ENCODE peak calls at places on chromosome 10, in seven cellular contexts. T is body of pancreas; D is CD8-positive, alpha-beta T cell; O is Peyer's patch; P is upper lobe of right lung; G is kidney; L is cardiac muscle cell. W is an unnamed sample.

GRCh38 chr10:113751116-113751728 is at the start of gene PLEKHS1:
- DNase-seq in T (no peak), D (no peak), O (no peak), P (no peak), G (no peak), L (no peak), W (no peak)

GRCh38 chr10:131184503-131184902 is 127.0 kb downstream of the TCERG1L start:
- DNase-seq in T (no peak), D (no peak), O (no peak), P (no peak), G (peak; percentile 28), L (no peak), W (no peak)

GRCh38 chr10:15141136-15142067 is 27.1 kb downstream of the NMT2 start:
- DNase-seq in T (no peak), D (no peak), O (peak; percentile 51), P (no peak), G (no peak), L (no peak), W (no peak)

GRCh38 chr10:92573091-92573797 is 649 bp downstream of the IDE start:
- DNase-seq in T (peak; percentile 47), D (peak; percentile 3), O (peak; percentile 41), P (no peak), G (peak; percentile 84), L (peak; percentile 56), W (no peak)

GRCh38 chr10:125152646-125153368 is 7.6 kb downstream of the CTBP2 start:
- DNase-seq in T (peak; percentile 63), D (no peak), O (no peak), P (peak; percentile 87), G (peak; percentile 88), L (peak; percentile 17), W (peak; percentile 93)

GRCh38 chr10:58048936-58049335 is 218.8 kb downstream of the IPMK start:
- DNase-seq in T (no peak), D (no peak), O (no peak), P (no peak), G (no peak), L (no peak), W (no peak)

GRCh38 chr10:80664071-80664680 is 126.5 kb downstream of the SH2D4B start:
- DNase-seq in T (peak; percentile 84), D (no peak), O (peak; percentile 36), P (peak; percentile 86), G (peak; percentile 78), L (peak; percentile 73), W (peak; percentile 81)

GRCh38 chr10:33412261-33413092 is 78.0 kb upstream of the NRP1 start:
- DNase-seq in T (no peak), D (no peak), O (peak; percentile 17), P (peak; percentile 67), G (no peak), L (peak; percentile 91), W (peak; percentile 69)

GRCh38 chr10:131834152-131834810 is 66.5 kb upstream of the PPP2R2D start:
- DNase-seq in T (no peak), D (no peak), O (no peak), P (peak; percentile 44), G (peak; percentile 53), L (no peak), W (peak; percentile 13)

GRCh38 chr10:71774916-71775702 is 1.8 kb upstream of the VSIR start:
- DNase-seq in T (no peak), D (no peak), O (peak; percentile 46), P (peak; percentile 81), G (peak; percentile 84), L (peak; percentile 53), W (no peak)

GRCh38 chr10:6741561-6741960 is 161.5 kb upstream of the PRKCQ start:
- DNase-seq in T (no peak), D (no peak), O (no peak), P (no peak), G (no peak), L (peak; percentile 71), W (no peak)

GRCh38 chr10:71948496-71949067 is 15.6 kb upstream of the CHST3 start:
- DNase-seq in T (no peak), D (no peak), O (no peak), P (no peak), G (no peak), L (no peak), W (no peak)

GRCh38 chr10:118832242-118832651 is 77.5 kb upstream of the CACUL1 start:
- DNase-seq in T (no peak), D (no peak), O (no peak), P (no peak), G (no peak), L (peak; percentile 72), W (peak; percentile 81)

GRCh38 chr10:131948501-131948900 is 33.2 kb downstream of the BNIP3 start:
- DNase-seq in T (peak; percentile 34), D (no peak), O (no peak), P (peak; percentile 36), G (no peak), L (no peak), W (peak; percentile 53)

GRCh38 chr10:11112718-11113117 is 95.0 kb downstream of the CELF2 start:
- DNase-seq in T (no peak), D (no peak), O (no peak), P (no peak), G (no peak), L (no peak), W (no peak)

GRCh38 chr10:92755725-92756124 is 66.0 kb downstream of the HHEX start:
- DNase-seq in T (no peak), D (no peak), O (no peak), P (no peak), G (no peak), L (peak; percentile 20), W (no peak)

GRCh38 chr10:75512534-75512933 is 81.1 kb downstream of the LRMDA start:
- DNase-seq in T (peak; percentile 29), D (no peak), O (no peak), P (no peak), G (peak; percentile 71), L (peak; percentile 21), W (no peak)

GRCh38 chr10:33116293-33116697 is 158.3 kb upstream of the ITGB1 start:
- DNase-seq in T (peak; percentile 27), D (no peak), O (no peak), P (no peak), G (no peak), L (peak; percentile 88), W (peak; percentile 38)

GRCh38 chr10:35025916-35026315 is 64.2 kb downstream of the CUL2 start:
- DNase-seq in T (no peak), D (no peak), O (no peak), P (no peak), G (no peak), L (peak; percentile 43), W (no peak)

GRCh38 chr10:61931620-61932332 is 30.3 kb downstream of the ARID5B start:
- DNase-seq in T (no peak), D (no peak), O (no peak), P (no peak), G (no peak), L (no peak), W (no peak)

GRCh38 chr10:61937631-61938284 is 36.3 kb downstream of the ARID5B start:
- DNase-seq in T (no peak), D (no peak), O (no peak), P (no peak), G (no peak), L (peak; percentile 45), W (no peak)

GRCh38 chr10:61936770-61937169 is 35.3 kb downstream of the ARID5B start:
- DNase-seq in T (no peak), D (no peak), O (no peak), P (no peak), G (no peak), L (no peak), W (no peak)

GRCh38 chr10:61933857-61934559 is 32.5 kb downstream of the ARID5B start:
- DNase-seq in T (no peak), D (no peak), O (no peak), P (no peak), G (no peak), L (no peak), W (no peak)

DNA sequence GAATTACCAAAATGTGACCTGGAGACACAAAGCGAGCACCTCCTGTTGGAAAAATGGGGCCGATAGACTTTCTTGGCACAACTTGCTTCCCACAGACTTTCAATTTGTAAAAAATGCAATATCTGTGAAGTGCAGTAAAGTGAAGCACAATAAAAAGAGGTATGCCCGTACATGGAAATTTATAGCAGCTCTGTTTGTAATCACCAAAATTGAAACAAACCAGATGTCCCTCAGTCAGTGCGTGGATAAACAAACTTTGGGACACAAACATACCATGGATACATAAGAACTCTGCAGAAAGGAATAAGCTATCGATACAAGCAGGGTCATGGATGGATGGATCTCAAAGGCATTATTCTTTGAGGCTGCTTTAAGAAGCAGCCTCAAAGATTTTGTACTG is 33.6 kb downstream of the ARID5B start:
- DNase-seq in T (no peak), D (no peak), O (no peak), P (no peak), G (no peak), L (peak; percentile 22), W (no peak)
- H3K27ac ChIP-seq in T (no peak overlapping the region), D (no peak overlapping the region), O (no peak overlapping the region), P (peak overlapping the region; percentile 56), G (no peak overlapping the region), L (no peak overlapping the region), W (peak overlapping the region; percentile 69)

GRCh38 chr10:121618906-121619305 is 20.7 kb upstream of the FGFR2 start:
- DNase-seq in T (no peak), D (no peak), O (no peak), P (peak; percentile 5), G (no peak), L (no peak), W (no peak)
- H3K27ac ChIP-seq in T (no peak overlapping the region), D (no peak overlapping the region), O (no peak overlapping the region), P (no peak overlapping the region), G (no peak overlapping the region), L (no peak overlapping the region), W (no peak overlapping the region)

GRCh38 chr10:13758761-13759160 is 172.0 kb downstream of the PRPF18 start:
- DNase-seq in T (no peak), D (no peak), O (no peak), P (no peak), G (no peak), L (no peak), W (no peak)

GRCh38 chr10:13759167-13759566 is 172.4 kb downstream of the PRPF18 start:
- DNase-seq in T (peak; percentile 21), D (no peak), O (no peak), P (no peak), G (no peak), L (no peak), W (no peak)

GRCh38 chr10:13761490-13762091 is 174.8 kb downstream of the PRPF18 start:
- DNase-seq in T (no peak), D (no peak), O (no peak), P (no peak), G (no peak), L (no peak), W (no peak)

GRCh38 chr10:13758302-13758701 is 171.5 kb downstream of the PRPF18 start:
- DNase-seq in T (no peak), D (no peak), O (no peak), P (no peak), G (no peak), L (peak; percentile 47), W (no peak)
- H3K27ac ChIP-seq in T (no peak overlapping the region), D (no peak overlapping the region), O (no peak overlapping the region), P (no peak overlapping the region), G (no peak overlapping the region), L (peak overlapping the region; percentile 44), W (no peak overlapping the region)

GRCh38 chr10:4062072-4062471 is 277.1 kb upstream of the KLF6 start:
- DNase-seq in T (no peak), D (no peak), O (no peak), P (no peak), G (no peak), L (no peak), W (no peak)
- H3K27ac ChIP-seq in T (no peak overlapping the region), D (no peak overlapping the region), O (no peak overlapping the region), P (no peak overlapping the region), G (no peak overlapping the region), L (no peak overlapping the region), W (peak overlapping the region; percentile 87)

W was measured in tibial artery.